ENCODE peak calls at places on chromosome 16, in four cellular contexts. Z is PC-3, B is body of pancreas, F is suprapubic skin. M is an unnamed sample.

GRCh38 chr16:28623172-28623711 is 13.4 kb upstream of the SULT1A1 start:
- DNase-seq in Z (peak), B (peak), F (no peak), M (no peak)

GRCh38 chr16:12406158-12406557 is 397.5 kb downstream of the CPPED1 start:
- DNase-seq in Z (no peak), B (no peak), F (no peak), M (no peak)

GRCh38 chr16:31491778-31492418 is 9.0 kb downstream of the SLC5A2 start:
- DNase-seq in Z (no peak), B (no peak), F (no peak), M (no peak)

GRCh38 chr16:64590516-64590915 is 531.3 kb downstream of the CDH11 start:
- DNase-seq in Z (peak), B (no peak), F (no peak), M (no peak)

GRCh38 chr16:20740007-20740883 is 1.4 kb downstream of the THUMPD1 start:
- DNase-seq in Z (peak), B (peak), F (no peak), M (peak)

GRCh38 chr16:72908362-72908838 is 139.5 kb downstream of the ZFHX3 start:
- DNase-seq in Z (peak), B (no peak), F (no peak), M (no peak)

GRCh38 chr16:6558133-6558532 is 774.5 kb upstream of the RBFOX1 start:
- DNase-seq in Z (no peak), B (no peak), F (no peak), M (no peak)

GRCh38 chr16:22322021-22322471 is 24.8 kb downstream of the POLR3E start:
- DNase-seq in Z (no peak), B (no peak), F (no peak), M (no peak)

GRCh38 chr16:16075463-16076399 is 126.3 kb downstream of the ABCC1 start:
- DNase-seq in Z (no peak), B (no peak), F (peak), M (no peak)

GRCh38 chr16:70582280-70582978 is 58.8 kb downstream of the SF3B3 start:
- DNase-seq in Z (no peak), B (no peak), F (no peak), M (no peak)

GRCh38 chr16:71895679-71896385 is 501 bp downstream of the IST1 start:
- DNase-seq in Z (peak), B (peak), F (no peak), M (no peak)

GRCh38 chr16:11824362-11824761 is 27.0 kb downstream of the RSL1D1 start:
- DNase-seq in Z (no peak), B (peak), F (no peak), M (no peak)

GRCh38 chr16:27618140-27618539 is 68.2 kb downstream of the KATNIP start:
- DNase-seq in Z (no peak), B (peak), F (no peak), M (no peak)

GRCh38 chr16:57204675-57205074 is 18.5 kb downstream of the RSPRY1 start:
- DNase-seq in Z (no peak), B (no peak), F (no peak), M (no peak)
- TF ChIP-seq CTCF in Z (no peak), B (no peak), F (no peak), M (no peak)

DNA sequence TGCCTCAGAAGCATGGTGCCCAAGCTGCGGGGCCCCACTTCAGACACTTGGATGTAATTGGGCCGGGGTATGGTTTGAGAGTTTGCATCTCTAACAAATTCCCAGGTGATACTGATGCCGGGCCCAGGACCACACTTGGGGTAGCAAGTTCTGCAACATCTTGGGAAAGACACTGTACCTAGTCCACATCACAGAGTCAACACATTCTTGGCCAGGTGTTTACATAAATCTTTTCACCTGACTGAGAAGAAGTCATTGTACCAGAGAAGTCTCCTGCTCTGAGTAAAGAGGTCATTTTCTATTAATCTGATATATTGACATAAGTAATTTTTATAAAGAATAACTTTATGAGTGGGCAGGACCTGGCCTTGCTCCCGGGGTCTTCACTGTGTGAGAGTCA is 27.5 kb downstream of the GPT2 start:
- DNase-seq in Z (no peak), B (no peak), F (no peak), M (no peak)
- H3K27ac ChIP-seq in Z (no peak), B (no peak), F (no peak), M (no peak)

GRCh38 chr16:48156790-48157209 is 1.0 kb upstream of the ABCC12 start:
- DNase-seq in Z (peak), B (peak), F (peak), M (peak)
- H3K4me3 ChIP-seq in Z (no peak), B (no peak), F (no peak), M (no peak)

GRCh38 chr16:78094166-78094565 is 5.3 kb upstream of the WWOX start:
- DNase-seq in Z (no peak), B (no peak), F (no peak), M (no peak)
- TF ChIP-seq CTCF in Z (peak), B (no peak), F (no peak), M (no peak)

GRCh38 chr16:2024026-2024425 is 2.7 kb upstream of the NHERF2 start:
- DNase-seq in Z (no peak), B (no peak), F (no peak), M (no peak)
- H3K27ac ChIP-seq in Z (no peak), B (no peak), F (no peak), M (peak)

DNA sequence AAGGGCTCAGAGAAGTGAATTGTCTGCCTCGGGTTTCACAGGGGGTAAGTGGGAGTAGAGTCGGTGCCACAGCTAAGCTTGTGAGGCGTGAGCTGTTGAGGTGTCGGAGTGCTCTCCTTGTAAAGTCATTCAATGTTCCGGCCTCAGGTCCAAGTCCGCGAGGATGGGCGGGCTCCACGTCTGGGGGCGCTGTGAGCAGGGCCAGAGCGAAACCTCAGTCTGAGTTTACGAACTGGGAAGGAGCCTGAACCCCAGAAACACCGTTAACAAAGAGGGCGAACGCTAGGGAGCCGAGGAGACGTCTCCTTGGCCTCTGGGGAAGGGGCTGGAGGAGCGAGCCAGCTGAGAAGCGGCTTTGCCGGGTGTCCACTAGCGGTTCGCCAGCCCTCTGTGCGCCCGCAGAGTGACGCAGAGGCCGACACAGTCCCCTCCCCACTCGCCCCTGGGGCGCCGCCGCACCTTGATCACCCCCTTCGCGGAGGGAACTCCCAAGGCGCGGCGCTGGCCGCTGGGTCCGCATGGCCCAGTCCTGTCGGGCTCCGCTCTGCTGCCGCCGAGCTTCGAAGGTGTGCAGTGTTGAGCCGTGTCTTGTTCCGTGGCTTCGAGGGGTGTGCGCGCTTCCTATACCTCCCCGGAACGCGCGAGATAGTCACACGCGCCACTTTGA is 4.9 kb downstream of the IRX3 start:
- DNase-seq in Z (no peak), B (no peak), F (peak), M (no peak)
- H3K4me3 ChIP-seq in Z (no peak), B (no peak), F (peak), M (no peak)

GRCh38 chr16:53078247-53078646 is 23.5 kb downstream of the CHD9 start:
- DNase-seq in Z (no peak), B (no peak), F (no peak), M (no peak)
- TF ChIP-seq CTCF in Z (no peak), B (no peak), F (no peak), M (no peak)